ENCODE peak calls at places on chromosome 17, in eight cellular contexts. G, S, A, W, R, C, K and Q are unnamed samples.

GRCh38 chr17:58283674-58284612 is 3.2 kb upstream of the MPO start:
- DNase-seq in G (no peak), S (no peak), A (no peak), W (no peak), R (no peak), C (no peak), K (no peak), Q (no peak)

GRCh38 chr17:80339731-80340456 is 75.1 kb upstream of the ENDOV start:
- DNase-seq in G (no peak), S (no peak), A (no peak), W (no peak), R (no peak), C (no peak), K (no peak), Q (no peak)

GRCh38 chr17:17198281-17198680 is 7.9 kb downstream of the PLD6 start:
- DNase-seq in G (no peak), S (no peak), A (no peak), W (no peak), R (no peak), C (no peak), K (no peak), Q (no peak)

GRCh38 chr17:83080641-83081560 is 1.5 kb downstream of the METRNL start:
- DNase-seq in G (peak; percentile 56), S (no peak), A (no peak), W (no peak), R (no peak), C (no peak), K (peak; percentile 36), Q (no peak)

GRCh38 chr17:69326302-69327059 is 452 bp downstream of the ABCA5 start:
- DNase-seq in G (no peak), S (no peak), A (no peak), W (no peak), R (peak; percentile 10), C (no peak), K (no peak), Q (no peak)

GRCh38 chr17:9321862-9322261 is 253.8 kb downstream of the STX8 start:
- DNase-seq in G (no peak), S (no peak), A (no peak), W (no peak), R (no peak), C (no peak), K (no peak), Q (no peak)

GRCh38 chr17:73657473-73658116 is 13.3 kb upstream of the SDK2 start:
- DNase-seq in G (peak; percentile 84), S (no peak), A (peak; percentile 41), W (no peak), R (no peak), C (no peak), K (no peak), Q (no peak)

GRCh38 chr17:56203430-56203829 is 50.2 kb downstream of the ANKFN1 start:
- DNase-seq in G (no peak), S (no peak), A (no peak), W (peak; percentile 1), R (no peak), C (peak; percentile 3), K (no peak), Q (peak; percentile 49)

GRCh38 chr17:56274491-56274890 is 121.2 kb downstream of the ANKFN1 start:
- DNase-seq in G (no peak), S (no peak), A (no peak), W (no peak), R (no peak), C (no peak), K (no peak), Q (no peak)

GRCh38 chr17:71975998-71976649 is 144.7 kb upstream of the SOX9 start:
- DNase-seq in G (peak; percentile 8), S (no peak), A (no peak), W (peak; percentile 92), R (peak; percentile 91), C (no peak), K (no peak), Q (peak; percentile 91)

GRCh38 chr17:1179635-1180433 is at the start of gene ABR:
- DNase-seq in G (peak; percentile 89), S (peak; percentile 45), A (peak; percentile 44), W (no peak), R (no peak), C (no peak), K (peak; percentile 55), Q (peak; percentile 59)

GRCh38 chr17:45246861-45247428 is 14.9 kb downstream of the SPATA32 start:
- DNase-seq in G (peak; percentile 89), S (no peak), A (peak; percentile 32), W (no peak), R (no peak), C (no peak), K (no peak), Q (no peak)

GRCh38 chr17:16037636-16038035 is 38.0 kb downstream of the TTC19 start:
- DNase-seq in G (no peak), S (no peak), A (no peak), W (no peak), R (no peak), C (no peak), K (no peak), Q (no peak)

GRCh38 chr17:81601525-81602120 is 35.3 kb downstream of the NPLOC4 start:
- DNase-seq in G (peak; percentile 67), S (no peak), A (peak; percentile 67), W (peak; percentile 49), R (no peak), C (peak; percentile 52), K (peak; percentile 67), Q (no peak)

GRCh38 chr17:33052856-33053255 is 61.2 kb downstream of the SPACA3 start:
- DNase-seq in G (no peak), S (no peak), A (no peak), W (no peak), R (no peak), C (no peak), K (no peak), Q (no peak)

GRCh38 chr17:74924250-74924948 is at the start of gene OTOP2:
- DNase-seq in G (peak; percentile 38), S (no peak), A (no peak), W (no peak), R (no peak), C (no peak), K (no peak), Q (no peak)

GRCh38 chr17:31156326-31156725 is 61.5 kb downstream of the NF1 start:
- DNase-seq in G (no peak), S (no peak), A (no peak), W (no peak), R (peak; percentile 48), C (no peak), K (no peak), Q (no peak)

GRCh38 chr17:50443492-50444051 is 17.6 kb downstream of the ACSF2 start:
- DNase-seq in G (no peak), S (no peak), A (no peak), W (no peak), R (no peak), C (no peak), K (no peak), Q (no peak)

GRCh38 chr17:60390881-60391418 is 983 bp downstream of the USP32 start:
- DNase-seq in G (peak; percentile 48), S (no peak), A (no peak), W (peak; percentile 12), R (no peak), C (no peak), K (no peak), Q (no peak)

GRCh38 chr17:37833237-37833859 is 88.5 kb upstream of the HNF1B start:
- DNase-seq in G (no peak), S (no peak), A (no peak), W (no peak), R (no peak), C (no peak), K (no peak), Q (no peak)

GRCh38 chr17:45228985-45229517 is 7.4 kb downstream of the FMNL1 start:
- DNase-seq in G (peak; percentile 50), S (peak; percentile 53), A (no peak), W (no peak), R (no peak), C (no peak), K (peak; percentile 82), Q (peak; percentile 97)

GRCh38 chr17:59830846-59831486 is 61.8 kb downstream of the TUBD1 start:
- DNase-seq in G (no peak), S (no peak), A (no peak), W (no peak), R (no peak), C (no peak), K (no peak), Q (no peak)

GRCh38 chr17:37446027-37446426 is 39.3 kb downstream of the TADA2A start:
- DNase-seq in G (peak; percentile 86), S (no peak), A (no peak), W (no peak), R (no peak), C (no peak), K (no peak), Q (no peak)

GRCh38 chr17:31448467-31449077 is 57.1 kb downstream of the RAB11FIP4 start:
- DNase-seq in G (no peak), S (no peak), A (no peak), W (no peak), R (peak; percentile 22), C (no peak), K (no peak), Q (no peak)

GRCh38 chr17:700504-701094 is 14.0 kb downstream of the VPS53 start:
- DNase-seq in G (peak; percentile 38), S (no peak), A (no peak), W (peak; percentile 24), R (no peak), C (no peak), K (peak; percentile 45), Q (no peak)

GRCh38 chr17:45172541-45173286 is 11.0 kb downstream of the HEXIM2 start:
- DNase-seq in G (peak; percentile 62), S (no peak), A (peak; percentile 89), W (no peak), R (no peak), C (no peak), K (no peak), Q (peak; percentile 88)

GRCh38 chr17:81608082-81608481 is 28.8 kb downstream of the NPLOC4 start:
- DNase-seq in G (no peak), S (no peak), A (no peak), W (no peak), R (no peak), C (no peak), K (no peak), Q (no peak)